ENCODE peak calls at places on chromosomes 6 and 20, in five cellular contexts. One of them, this sample, is unnamed. For H3K4me1, the result is how much of the 10 kb centered on the place peaks cover.

GRCh38 chr20:38278150-38278549 is 17.6 kb upstream of the KIAA1755 start:
- DNase-seq in stomach: no peak
- DNase-seq in vagina: no peak
- DNase-seq in suprapubic skin: peak
- DNase-seq in SK-N-SH: no peak
- DNase-seq in this sample: no peak

GRCh38 chr20:31868853-31869672 is 1.3 kb downstream of the DUSP15 start:
- DNase-seq in suprapubic skin: peak
- DNase-seq in SK-N-SH: peak
- DNase-seq in stomach: no peak
- DNase-seq in vagina: peak
- DNase-seq in this sample: no peak

GRCh38 chr20:42043921-42044320 is 425.7 kb upstream of the CHD6 start:
- DNase-seq in vagina: no peak
- DNase-seq in SK-N-SH: no peak
- DNase-seq in stomach: no peak
- DNase-seq in suprapubic skin: no peak
- DNase-seq in this sample: no peak

GRCh38 chr6:19024737-19025136 is 637.6 kb downstream of the RNF144B start:
- DNase-seq in stomach: no peak
- DNase-seq in SK-N-SH: peak
- DNase-seq in suprapubic skin: no peak
- DNase-seq in vagina: no peak
- DNase-seq in this sample: peak

GRCh38 chr6:12958052-12958706 is 241.6 kb downstream of the PHACTR1 start:
- DNase-seq in vagina: no peak
- DNase-seq in SK-N-SH: no peak
- DNase-seq in suprapubic skin: no peak
- DNase-seq in stomach: no peak
- DNase-seq in this sample: no peak

GRCh38 chr6:110020888-110021287 is 42.8 kb downstream of the GPR6 start:
- DNase-seq in vagina: no peak
- DNase-seq in stomach: no peak
- DNase-seq in suprapubic skin: no peak
- DNase-seq in SK-N-SH: no peak
- DNase-seq in this sample: no peak

GRCh38 chr6:13560651-13561044 is 13.8 kb upstream of the SIRT5 start:
- DNase-seq in stomach: no peak
- DNase-seq in vagina: no peak
- DNase-seq in suprapubic skin: no peak
- DNase-seq in SK-N-SH: no peak
- DNase-seq in this sample: no peak

GRCh38 chr6:8710668-8711431 is 275.5 kb upstream of the SLC35B3 start:
- DNase-seq in vagina: no peak
- DNase-seq in suprapubic skin: no peak
- DNase-seq in stomach: no peak
- DNase-seq in SK-N-SH: no peak
- DNase-seq in this sample: no peak

GRCh38 chr6:108118359-108118724 is 43.8 kb upstream of the OSTM1 start:
- DNase-seq in suprapubic skin: no peak
- DNase-seq in SK-N-SH: peak
- DNase-seq in stomach: no peak
- DNase-seq in vagina: no peak
- DNase-seq in this sample: no peak

GRCh38 chr6:138442663-138443062 is 38.6 kb downstream of the HEBP2 start:
- DNase-seq in SK-N-SH: no peak
- DNase-seq in stomach: no peak
- DNase-seq in suprapubic skin: no peak
- DNase-seq in vagina: no peak
- DNase-seq in this sample: no peak

GRCh38 chr6:109920911-109921310 is 57.2 kb upstream of the GPR6 start:
- DNase-seq in suprapubic skin: no peak
- DNase-seq in stomach: no peak
- DNase-seq in SK-N-SH: no peak
- DNase-seq in vagina: no peak
- DNase-seq in this sample: no peak

GRCh38 chr6:19156443-19156842 is 680.7 kb upstream of the ID4 start:
- DNase-seq in stomach: no peak
- DNase-seq in suprapubic skin: no peak
- DNase-seq in SK-N-SH: no peak
- DNase-seq in vagina: no peak
- DNase-seq in this sample: no peak

GRCh38 chr20:46222521-46223007 is 85.7 kb downstream of the CDH22 start:
- DNase-seq in stomach: peak
- DNase-seq in SK-N-SH: no peak
- DNase-seq in suprapubic skin: no peak
- DNase-seq in vagina: no peak
- DNase-seq in this sample: peak

GRCh38 chr6:72626126-72626525 is 4.3 kb downstream of the KCNQ5 start:
- DNase-seq in stomach: no peak
- DNase-seq in vagina: no peak
- DNase-seq in suprapubic skin: no peak
- DNase-seq in SK-N-SH: no peak
- DNase-seq in this sample: no peak

GRCh38 chr20:36542019-36542488 is 735 bp downstream of the MYL9 start:
- DNase-seq in stomach: no peak
- DNase-seq in SK-N-SH: peak
- DNase-seq in vagina: no peak
- DNase-seq in suprapubic skin: no peak
- DNase-seq in this sample: no peak

GRCh38 chr6:133697666-133698065 is 191.2 kb upstream of the TCF21 start:
- DNase-seq in vagina: no peak
- DNase-seq in SK-N-SH: no peak
- DNase-seq in stomach: no peak
- DNase-seq in suprapubic skin: no peak
- DNase-seq in this sample: no peak

DNA sequence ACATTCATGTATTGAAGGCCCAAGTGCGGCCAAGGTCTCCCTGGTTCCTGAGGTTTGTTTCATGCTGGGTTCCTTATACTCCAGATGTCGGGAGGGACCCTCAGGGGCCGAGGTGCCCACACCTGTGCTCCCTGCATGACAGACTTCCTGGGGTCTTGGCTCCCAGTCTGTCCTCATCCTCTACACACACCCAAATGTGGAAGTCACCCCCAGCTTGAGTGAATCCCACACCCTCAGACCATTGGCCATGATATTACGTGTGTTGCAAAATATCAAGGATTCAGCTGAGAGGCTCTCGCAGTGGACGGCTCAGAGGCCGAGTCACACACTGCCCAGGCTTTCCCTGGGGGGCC is 82.2 kb upstream of the DUSP22 start:
- DNase-seq in stomach: no peak
- DNase-seq in SK-N-SH: no peak
- DNase-seq in vagina: no peak
- DNase-seq in suprapubic skin: no peak
- DNase-seq in this sample: no peak
- H3K4me3 ChIP-seq in stomach: no peak
- H3K4me3 ChIP-seq in SK-N-SH: no peak
- H3K4me3 ChIP-seq in vagina: no peak
- H3K4me3 ChIP-seq in suprapubic skin: no peak
- H3K4me3 ChIP-seq in this sample: no peak

DNA sequence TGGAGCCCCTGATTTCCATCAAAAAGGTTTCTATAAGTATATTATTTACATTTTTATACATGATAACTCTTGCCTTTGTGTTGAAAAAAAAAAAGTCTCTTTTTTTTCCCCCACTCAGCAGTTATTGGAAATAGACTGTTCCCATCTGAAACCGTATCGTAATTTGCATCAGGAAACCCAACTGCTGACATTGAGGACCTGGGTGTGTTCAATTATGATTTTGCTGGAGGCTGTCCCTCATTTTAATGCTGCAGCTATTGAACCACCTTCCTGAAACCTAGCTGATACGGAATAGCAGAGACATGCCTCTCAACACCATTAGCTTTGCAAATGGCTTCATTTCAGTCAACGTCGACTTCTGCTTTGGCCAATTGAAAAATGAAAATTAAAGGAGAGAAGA is 98.9 kb downstream of the ZNF217 start:
- DNase-seq in vagina: peak
- DNase-seq in SK-N-SH: peak
- DNase-seq in suprapubic skin: no peak
- DNase-seq in stomach: no peak
- DNase-seq in this sample: no peak
- TF ChIP-seq POLR2AphosphoS5 in vagina: no peak
- TF ChIP-seq POLR2AphosphoS5 in SK-N-SH: no peak
- TF ChIP-seq POLR2AphosphoS5 in suprapubic skin: no peak
- TF ChIP-seq POLR2AphosphoS5 in stomach: no peak
- TF ChIP-seq POLR2AphosphoS5 in this sample: no peak

GRCh38 chr6:87618531-87618930 is 28.6 kb downstream of the ORC3 start:
- DNase-seq in suprapubic skin: no peak
- DNase-seq in SK-N-SH: no peak
- DNase-seq in vagina: no peak
- DNase-seq in stomach: no peak
- DNase-seq in this sample: no peak

GRCh38 chr6:87623248-87623647 is 33.3 kb downstream of the ORC3 start:
- DNase-seq in SK-N-SH: no peak
- DNase-seq in vagina: no peak
- DNase-seq in stomach: no peak
- DNase-seq in suprapubic skin: no peak
- DNase-seq in this sample: no peak

GRCh38 chr6:87617405-87617804 is 27.5 kb downstream of the ORC3 start:
- DNase-seq in vagina: no peak
- DNase-seq in SK-N-SH: no peak
- DNase-seq in stomach: no peak
- DNase-seq in suprapubic skin: no peak
- DNase-seq in this sample: no peak
- H3K4me1 ChIP-seq in vagina: under half
- H3K4me1 ChIP-seq in SK-N-SH: under half
- H3K4me1 ChIP-seq in stomach: under half
- H3K4me1 ChIP-seq in suprapubic skin: under half
- H3K4me1 ChIP-seq in this sample: under half

GRCh38 chr6:20877008-20877937 is 343.0 kb downstream of the CDKAL1 start:
- DNase-seq in stomach: peak
- DNase-seq in SK-N-SH: no peak
- DNase-seq in vagina: no peak
- DNase-seq in suprapubic skin: no peak
- DNase-seq in this sample: no peak
- H3K4me3 ChIP-seq in stomach: no peak
- H3K4me3 ChIP-seq in SK-N-SH: no peak
- H3K4me3 ChIP-seq in vagina: no peak
- H3K4me3 ChIP-seq in suprapubic skin: no peak
- H3K4me3 ChIP-seq in this sample: no peak

DNA sequence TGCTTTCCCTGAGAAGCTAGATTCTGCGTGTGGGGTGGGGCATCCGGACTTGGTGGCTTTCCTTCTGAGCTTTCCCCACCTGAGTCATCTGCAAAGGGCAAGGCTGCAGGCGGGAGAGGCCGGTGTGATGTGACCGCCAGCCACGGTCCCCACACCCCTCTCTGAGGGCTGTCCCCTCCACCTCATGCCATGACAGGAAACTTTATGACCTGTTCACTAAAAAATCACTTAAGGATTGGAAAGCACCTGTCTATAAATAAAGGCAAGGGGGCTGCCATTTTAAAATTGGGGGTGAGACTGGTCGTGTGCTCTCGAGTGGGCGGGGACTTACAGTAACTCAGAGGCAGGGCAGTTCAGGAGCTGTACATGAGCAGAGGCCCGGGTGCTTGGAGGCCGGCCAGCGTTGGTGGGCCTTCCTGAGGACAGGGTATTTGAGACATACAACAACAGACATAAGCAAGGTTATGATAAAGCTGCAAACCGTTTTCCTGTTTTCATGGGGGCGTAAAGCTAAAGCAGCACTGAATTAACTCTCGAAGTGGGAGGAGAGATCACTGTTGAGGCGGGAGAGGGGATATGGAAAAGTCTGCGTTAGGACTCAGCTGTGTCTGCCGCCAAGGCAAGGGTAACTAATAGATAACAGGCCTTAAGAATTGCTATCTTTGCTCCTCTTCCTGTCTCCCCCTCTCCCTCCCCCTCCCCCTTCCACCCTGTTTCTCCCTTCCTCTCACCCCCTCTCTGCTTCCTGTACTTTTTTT is 16.1 kb upstream of the SERPINB1 start:
- DNase-seq in stomach: no peak
- DNase-seq in vagina: no peak
- DNase-seq in suprapubic skin: no peak
- DNase-seq in SK-N-SH: peak
- DNase-seq in this sample: no peak
- TF ChIP-seq POLR2AphosphoS5 in stomach: no peak
- TF ChIP-seq POLR2AphosphoS5 in vagina: no peak
- TF ChIP-seq POLR2AphosphoS5 in suprapubic skin: no peak
- TF ChIP-seq POLR2AphosphoS5 in SK-N-SH: no peak
- TF ChIP-seq POLR2AphosphoS5 in this sample: no peak

GRCh38 chr20:62878244-62879030 is 16.8 kb upstream of the TCFL5 start:
- DNase-seq in stomach: no peak
- DNase-seq in SK-N-SH: no peak
- DNase-seq in suprapubic skin: no peak
- DNase-seq in vagina: no peak
- DNase-seq in this sample: no peak
- H3K4me1 ChIP-seq in stomach: under half
- H3K4me1 ChIP-seq in SK-N-SH: under half
- H3K4me1 ChIP-seq in suprapubic skin: under half
- H3K4me1 ChIP-seq in vagina: under half
- H3K4me1 ChIP-seq in this sample: under half

GRCh38 chr6:45772886-45773285 is 242.8 kb downstream of the CLIC5 start:
- DNase-seq in suprapubic skin: no peak
- DNase-seq in stomach: no peak
- DNase-seq in vagina: no peak
- DNase-seq in SK-N-SH: no peak
- DNase-seq in this sample: no peak
- H3K4me3 ChIP-seq in suprapubic skin: no peak
- H3K4me3 ChIP-seq in stomach: no peak
- H3K4me3 ChIP-seq in vagina: no peak
- H3K4me3 ChIP-seq in SK-N-SH: no peak
- H3K4me3 ChIP-seq in this sample: no peak

DNA sequence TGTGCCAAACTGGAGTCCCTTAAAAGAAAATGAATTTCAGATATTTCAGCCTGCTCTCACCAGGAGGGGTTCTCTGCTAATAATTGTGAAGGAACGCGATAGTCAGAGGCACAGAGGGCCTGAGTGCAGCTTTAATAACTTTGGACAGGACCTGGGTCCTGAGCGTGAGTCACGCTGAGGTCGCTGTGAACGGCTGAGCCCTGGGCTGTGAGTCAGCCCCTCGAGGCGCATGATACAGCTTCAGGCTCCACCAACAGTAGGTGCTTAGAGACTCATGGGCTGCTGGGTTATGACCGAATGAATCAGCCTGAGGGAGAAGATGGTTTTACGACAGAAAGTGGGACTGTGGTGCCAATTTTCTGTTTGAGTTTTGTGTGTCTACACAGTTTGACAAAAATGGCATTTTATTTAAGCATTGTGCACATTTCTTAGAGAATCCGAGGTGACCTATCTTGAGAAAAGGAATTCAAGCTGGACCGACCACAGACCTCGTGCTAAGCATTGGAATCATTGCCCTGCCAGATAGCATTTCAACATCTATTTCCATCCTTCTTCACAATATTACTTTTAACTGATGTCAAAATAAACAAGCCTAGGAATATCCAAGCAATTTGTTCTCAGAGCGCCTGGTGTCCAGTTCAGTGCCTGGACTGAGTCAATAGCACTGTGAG is 183.0 kb downstream of the THBS2 start:
- DNase-seq in SK-N-SH: no peak
- DNase-seq in suprapubic skin: no peak
- DNase-seq in stomach: peak
- DNase-seq in vagina: peak
- DNase-seq in this sample: peak
- TF ChIP-seq POLR2AphosphoS5 in SK-N-SH: no peak
- TF ChIP-seq POLR2AphosphoS5 in suprapubic skin: peak
- TF ChIP-seq POLR2AphosphoS5 in stomach: peak
- TF ChIP-seq POLR2AphosphoS5 in vagina: peak
- TF ChIP-seq POLR2AphosphoS5 in this sample: peak

This sample was measured in prostate gland.